ENCODE peak calls at places on chromosome X, in six cellular contexts. L, M, I, F, W and H are unnamed samples.

GRCh38 chrX:17527135-17527701 is 152.2 kb downstream of the NHS start:
- DNase-seq in F (no peak), L (no peak), I (no peak), M (peak; percentile 43), W (no peak), H (no peak)

GRCh38 chrX:47240619-47241018 is 7.8 kb downstream of the USP11 start:
- DNase-seq in W (no peak), I (no peak), F (no peak), L (no peak), M (no peak), H (no peak)

GRCh38 chrX:72269671-72270251 is 7.3 kb downstream of the RPS4X start:
- DNase-seq in I (no peak), F (no peak), W (peak; percentile 15), M (no peak), L (peak; percentile 79), H (no peak)

GRCh38 chrX:57906790-57907189 is 3.5 kb downstream of the ZXDA start:
- DNase-seq in F (no peak), W (no peak), M (no peak), I (peak; percentile 5), L (peak; percentile 60), H (no peak)

GRCh38 chrX:11664211-11664888 is 1.4 kb downstream of the ARHGAP6 start:
- DNase-seq in W (no peak), I (no peak), F (peak; percentile 12), M (no peak), L (peak; percentile 20), H (peak; percentile 23)

GRCh38 chrX:106415276-106415895 is 196.4 kb upstream of the RADX start:
- DNase-seq in M (no peak), I (no peak), W (no peak), F (peak; percentile 10), L (peak; percentile 26), H (peak; percentile 8)

GRCh38 chrX:101051153-101051548 is 760 bp downstream of the TRMT2B start:
- DNase-seq in F (no peak), M (no peak), I (no peak), W (no peak), L (no peak), H (no peak)

GRCh38 chrX:107483976-107484726 is 34.7 kb downstream of the FRMPD3 start:
- DNase-seq in M (no peak), L (peak; percentile 15), F (peak; percentile 14), I (no peak), W (no peak), H (peak; percentile 77)

GRCh38 chrX:9163153-9163790 is 129.3 kb upstream of the FAM9B start:
- DNase-seq in W (no peak), M (no peak), F (no peak), L (peak; percentile 33), I (no peak), H (no peak)

GRCh38 chrX:75229774-75230173 is 44.1 kb upstream of the UPRT start:
- DNase-seq in I (no peak), L (no peak), M (no peak), F (no peak), W (no peak), H (no peak)

GRCh38 chrX:129404670-129405008 is 118.7 kb downstream of the SMARCA1 start:
- DNase-seq in L (no peak), F (no peak), I (no peak), W (no peak), M (no peak), H (no peak)

GRCh38 chrX:53077207-53078197 is 4.7 kb upstream of the TSPYL2 start:
- DNase-seq in L (no peak), M (no peak), W (no peak), F (no peak), I (no peak), H (no peak)

GRCh38 chrX:68894142-68894512 is 65.3 kb downstream of the EFNB1 start:
- DNase-seq in F (no peak), I (no peak), L (no peak), W (no peak), M (no peak), H (no peak)

GRCh38 chrX:13721371-13721770 is 13.0 kb downstream of the TRAPPC2 start:
- DNase-seq in W (no peak), M (no peak), F (no peak), I (no peak), L (no peak), H (no peak)

GRCh38 chrX:34381241-34381640 is 249.1 kb upstream of the FAM47A start:
- DNase-seq in L (no peak), F (no peak), M (no peak), I (no peak), W (no peak), H (no peak)

GRCh38 chrX:149845385-149845784 is 35.6 kb upstream of the MAGEA8 start:
- DNase-seq in W (no peak), I (no peak), M (no peak), L (no peak), F (no peak), H (no peak)

GRCh38 chrX:13250831-13251612 is 68.8 kb downstream of the ATXN3L start:
- DNase-seq in I (peak; percentile 87), L (peak; percentile 85), W (no peak), F (no peak), M (peak; percentile 39), H (no peak)

GRCh38 chrX:10756365-10756915 is 136.1 kb upstream of the MID1 start:
- DNase-seq in F (no peak), W (no peak), I (peak; percentile 65), L (peak; percentile 79), M (no peak), H (no peak)

GRCh38 chrX:119429471-119429870 is 30.3 kb downstream of the SLC25A43 start:
- DNase-seq in F (no peak), I (no peak), W (no peak), L (no peak), M (no peak), H (no peak)

GRCh38 chrX:120213438-120214265 is 37.0 kb upstream of the ZBTB33 start:
- DNase-seq in F (peak; percentile 63), I (no peak), L (peak; percentile 49), M (peak; percentile 24), W (no peak), H (peak; percentile 68)

GRCh38 chrX:42119076-42119475 is 195.7 kb upstream of the CASK start:
- DNase-seq in I (no peak), L (peak; percentile 67), F (no peak), W (no peak), M (no peak), H (no peak)

GRCh38 chrX:37380920-37381319 is 31.8 kb downstream of the PRRG1 start:
- DNase-seq in F (no peak), I (no peak), L (peak; percentile 86), W (no peak), M (peak; percentile 7), H (no peak)

GRCh38 chrX:150533863-150534262 is 34.6 kb upstream of the MTM1 start:
- DNase-seq in I (no peak), F (no peak), W (no peak), M (no peak), L (no peak), H (no peak)

GRCh38 chrX:118254611-118255010 is 91.3 kb upstream of the WDR44 start:
- DNase-seq in F (peak; percentile 58), W (no peak), I (no peak), L (peak; percentile 58), M (peak; percentile 8), H (peak; percentile 71)

GRCh38 chrX:17375631-17376380 is 806 bp downstream of the NHS start:
- DNase-seq in I (no peak), L (peak; percentile 9), M (peak; percentile 6), F (peak; percentile 38), W (no peak), H (peak; percentile 65)

GRCh38 chrX:8404443-8404842 is 60.2 kb upstream of the VCX3B start:
- DNase-seq in W (no peak), M (peak; percentile 4), L (peak; percentile 38), F (no peak), I (no peak), H (no peak)

GRCh38 chrX:14673764-14674163 is 144.4 kb downstream of the GLRA2 start:
- DNase-seq in M (no peak), W (no peak), F (no peak), I (peak; percentile 36), L (peak; percentile 87), H (no peak)

GRCh38 chrX:40866878-40867277 is 131.5 kb upstream of the MED14 start:
- DNase-seq in F (no peak), M (peak; percentile 7), W (no peak), L (peak; percentile 18), I (no peak), H (no peak)

GRCh38 chrX:69182818-69183375 is 17.6 kb upstream of the PJA1 start:
- DNase-seq in L (no peak), M (no peak), F (no peak), I (no peak), W (peak; percentile 53), H (no peak)

GRCh38 chrX:131812847-131813825 is 210.0 kb upstream of the STK26 start:
- DNase-seq in L (peak; percentile 85), F (no peak), W (no peak), I (no peak), M (peak; percentile 60), H (no peak)

GRCh38 chrX:131816551-131817136 is 206.5 kb upstream of the STK26 start:
- DNase-seq in F (no peak), W (no peak), M (peak; percentile 74), L (peak; percentile 85), I (no peak), H (no peak)

GRCh38 chrX:131821945-131822622 is 201.0 kb upstream of the STK26 start:
- DNase-seq in L (peak; percentile 86), F (no peak), M (peak; percentile 23), W (no peak), I (no peak), H (no peak)

GRCh38 chrX:131818297-131818936 is 204.7 kb upstream of the STK26 start:
- DNase-seq in F (no peak), M (no peak), W (no peak), L (no peak), I (no peak), H (no peak)
- TF ChIP-seq CTCF in F (no peak), M (no peak), W (no peak), L (no peak), I (no peak), H (no peak)

GRCh38 chrX:109475174-109475891 is 6.6 kb downstream of the GUCY2F start:
- DNase-seq in F (peak; percentile 57), L (peak; percentile 61), I (no peak), M (peak; percentile 9), W (peak; percentile 85), H (peak; percentile 71)

GRCh38 chrX:109472939-109473713 is 8.8 kb downstream of the GUCY2F start:
- DNase-seq in L (peak; percentile 77), W (no peak), I (no peak), M (peak; percentile 2), F (peak; percentile 50), H (peak; percentile 60)
- TF ChIP-seq CTCF in L (peak; percentile 32), W (peak; percentile 62), I (peak; percentile 17), M (no peak), F (peak; percentile 38), H (peak; percentile 59)

GRCh38 chrX:104913348-104913747 is 307.1 kb downstream of the TEX13A start:
- DNase-seq in F (no peak), M (no peak), L (peak; percentile 4), I (no peak), W (no peak), H (no peak)
- TF ChIP-seq CTCF in F (no peak), M (peak; percentile 44), L (peak; percentile 44), I (peak; percentile 34), W (peak; percentile 60), H (no peak)

DNA sequence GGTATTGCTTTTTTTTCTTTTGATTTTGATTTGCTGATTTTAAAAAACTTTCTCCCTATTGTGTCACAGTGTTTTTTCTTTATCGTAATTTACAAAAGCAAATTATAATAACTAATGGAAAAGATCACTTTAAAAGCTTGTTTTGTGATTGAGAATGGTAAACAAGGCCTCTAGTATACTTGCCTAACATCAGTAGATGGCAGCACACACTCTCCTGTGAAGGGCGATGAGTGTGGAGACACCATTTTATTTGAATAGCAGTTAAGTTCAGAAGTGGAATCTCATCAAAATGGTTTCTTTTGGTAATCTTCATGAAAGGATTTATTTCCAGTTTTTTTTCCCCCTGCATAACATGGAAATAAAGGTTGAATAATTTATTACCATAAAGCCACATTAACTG is 72.3 kb downstream of the PAK3 start:
- DNase-seq in L (no peak), M (no peak), W (no peak), I (no peak), F (peak; percentile 11), H (peak; percentile 9)
- TF ChIP-seq CTCF in L (peak; percentile 19), M (no peak), W (no peak), I (no peak), F (no peak), H (peak; percentile 41)